ENCODE peak calls at places on chromosomes 6 and 20, in seven cellular contexts. One of them, this sample, is unnamed.

GRCh38 chr20:56171087-56172012 is 77.2 kb upstream of the MC3R start:
- DNase-seq in activated CD8-positive, alpha-beta memory T cell treated with anti-CD3 and anti-CD28 coated beads for 48 hours: no peak
- DNase-seq in stimulated activated CD8-positive, alpha-beta memory T cell treated with anti-CD3 and anti-CD28 coated beads, Interleukin-4, amount 100 ng/mL, for 48 hours: no peak
- DNase-seq in pancreas: peak
- DNase-seq in fibroblast of pulmonary artery: no peak
- DNase-seq in right atrium auricular region: no peak
- DNase-seq in ureter: no peak
- DNase-seq in this sample: no peak

GRCh38 chr6:169378620-169379381 is 125.2 kb upstream of the THBS2 start:
- DNase-seq in activated CD8-positive, alpha-beta memory T cell treated with anti-CD3 and anti-CD28 coated beads for 48 hours: no peak
- DNase-seq in stimulated activated CD8-positive, alpha-beta memory T cell treated with anti-CD3 and anti-CD28 coated beads, Interleukin-4, amount 100 ng/mL, for 48 hours: no peak
- DNase-seq in pancreas: no peak
- DNase-seq in fibroblast of pulmonary artery: no peak
- DNase-seq in right atrium auricular region: no peak
- DNase-seq in ureter: no peak
- DNase-seq in this sample: no peak

GRCh38 chr6:7914991-7915789 is 4.6 kb upstream of the TXNDC5 start:
- DNase-seq in activated CD8-positive, alpha-beta memory T cell treated with anti-CD3 and anti-CD28 coated beads for 48 hours: no peak
- DNase-seq in stimulated activated CD8-positive, alpha-beta memory T cell treated with anti-CD3 and anti-CD28 coated beads, Interleukin-4, amount 100 ng/mL, for 48 hours: no peak
- DNase-seq in pancreas: no peak
- DNase-seq in fibroblast of pulmonary artery: peak
- DNase-seq in right atrium auricular region: peak
- DNase-seq in ureter: no peak
- DNase-seq in this sample: no peak

GRCh38 chr6:30962716-30963115 is 20.8 kb upstream of the MUC21 start:
- DNase-seq in activated CD8-positive, alpha-beta memory T cell treated with anti-CD3 and anti-CD28 coated beads for 48 hours: no peak
- DNase-seq in stimulated activated CD8-positive, alpha-beta memory T cell treated with anti-CD3 and anti-CD28 coated beads, Interleukin-4, amount 100 ng/mL, for 48 hours: no peak
- DNase-seq in pancreas: no peak
- DNase-seq in fibroblast of pulmonary artery: no peak
- DNase-seq in right atrium auricular region: no peak
- DNase-seq in ureter: no peak
- DNase-seq in this sample: no peak

GRCh38 chr6:109282732-109283131 is 99.5 kb downstream of the CD164 start:
- DNase-seq in activated CD8-positive, alpha-beta memory T cell treated with anti-CD3 and anti-CD28 coated beads for 48 hours: no peak
- DNase-seq in stimulated activated CD8-positive, alpha-beta memory T cell treated with anti-CD3 and anti-CD28 coated beads, Interleukin-4, amount 100 ng/mL, for 48 hours: no peak
- DNase-seq in pancreas: no peak
- DNase-seq in fibroblast of pulmonary artery: no peak
- DNase-seq in right atrium auricular region: no peak
- DNase-seq in ureter: no peak
- DNase-seq in this sample: no peak

GRCh38 chr6:40755046-40755681 is 168.0 kb upstream of the LRFN2 start:
- DNase-seq in activated CD8-positive, alpha-beta memory T cell treated with anti-CD3 and anti-CD28 coated beads for 48 hours: no peak
- DNase-seq in stimulated activated CD8-positive, alpha-beta memory T cell treated with anti-CD3 and anti-CD28 coated beads, Interleukin-4, amount 100 ng/mL, for 48 hours: no peak
- DNase-seq in pancreas: no peak
- DNase-seq in fibroblast of pulmonary artery: peak
- DNase-seq in right atrium auricular region: no peak
- DNase-seq in ureter: no peak
- DNase-seq in this sample: peak

GRCh38 chr6:45917439-45917838 is 98.2 kb downstream of the CLIC5 start:
- DNase-seq in activated CD8-positive, alpha-beta memory T cell treated with anti-CD3 and anti-CD28 coated beads for 48 hours: no peak
- DNase-seq in stimulated activated CD8-positive, alpha-beta memory T cell treated with anti-CD3 and anti-CD28 coated beads, Interleukin-4, amount 100 ng/mL, for 48 hours: no peak
- DNase-seq in pancreas: no peak
- DNase-seq in fibroblast of pulmonary artery: no peak
- DNase-seq in right atrium auricular region: no peak
- DNase-seq in ureter: no peak
- DNase-seq in this sample: no peak

GRCh38 chr6:146781836-146782235 is 183.1 kb downstream of the ADGB start:
- DNase-seq in activated CD8-positive, alpha-beta memory T cell treated with anti-CD3 and anti-CD28 coated beads for 48 hours: no peak
- DNase-seq in stimulated activated CD8-positive, alpha-beta memory T cell treated with anti-CD3 and anti-CD28 coated beads, Interleukin-4, amount 100 ng/mL, for 48 hours: no peak
- DNase-seq in pancreas: no peak
- DNase-seq in fibroblast of pulmonary artery: no peak
- DNase-seq in right atrium auricular region: no peak
- DNase-seq in ureter: no peak
- DNase-seq in this sample: no peak

GRCh38 chr20:20073851-20074252 is 21.5 kb downstream of the CFAP61 start:
- DNase-seq in activated CD8-positive, alpha-beta memory T cell treated with anti-CD3 and anti-CD28 coated beads for 48 hours: no peak
- DNase-seq in stimulated activated CD8-positive, alpha-beta memory T cell treated with anti-CD3 and anti-CD28 coated beads, Interleukin-4, amount 100 ng/mL, for 48 hours: no peak
- DNase-seq in pancreas: no peak
- DNase-seq in fibroblast of pulmonary artery: no peak
- DNase-seq in right atrium auricular region: no peak
- DNase-seq in ureter: no peak
- DNase-seq in this sample: no peak

GRCh38 chr6:66623050-66623449 is 916.0 kb upstream of the EYS start:
- DNase-seq in activated CD8-positive, alpha-beta memory T cell treated with anti-CD3 and anti-CD28 coated beads for 48 hours: no peak
- DNase-seq in stimulated activated CD8-positive, alpha-beta memory T cell treated with anti-CD3 and anti-CD28 coated beads, Interleukin-4, amount 100 ng/mL, for 48 hours: no peak
- DNase-seq in pancreas: no peak
- DNase-seq in fibroblast of pulmonary artery: no peak
- DNase-seq in right atrium auricular region: no peak
- DNase-seq in ureter: no peak
- DNase-seq in this sample: no peak

GRCh38 chr6:26394289-26394688 is 7.8 kb upstream of the BTN3A1 start:
- DNase-seq in activated CD8-positive, alpha-beta memory T cell treated with anti-CD3 and anti-CD28 coated beads for 48 hours: no peak
- DNase-seq in stimulated activated CD8-positive, alpha-beta memory T cell treated with anti-CD3 and anti-CD28 coated beads, Interleukin-4, amount 100 ng/mL, for 48 hours: no peak
- DNase-seq in pancreas: no peak
- DNase-seq in fibroblast of pulmonary artery: peak
- DNase-seq in right atrium auricular region: no peak
- DNase-seq in ureter: no peak
- DNase-seq in this sample: peak

GRCh38 chr20:54475334-54476287 is at the start of gene DOK5:
- DNase-seq in activated CD8-positive, alpha-beta memory T cell treated with anti-CD3 and anti-CD28 coated beads for 48 hours: no peak
- DNase-seq in stimulated activated CD8-positive, alpha-beta memory T cell treated with anti-CD3 and anti-CD28 coated beads, Interleukin-4, amount 100 ng/mL, for 48 hours: no peak
- DNase-seq in pancreas: peak
- DNase-seq in fibroblast of pulmonary artery: peak
- DNase-seq in right atrium auricular region: peak
- DNase-seq in ureter: peak
- DNase-seq in this sample: no peak

GRCh38 chr6:28525496-28526039 is at the start of gene GPX5:
- DNase-seq in activated CD8-positive, alpha-beta memory T cell treated with anti-CD3 and anti-CD28 coated beads for 48 hours: no peak
- DNase-seq in stimulated activated CD8-positive, alpha-beta memory T cell treated with anti-CD3 and anti-CD28 coated beads, Interleukin-4, amount 100 ng/mL, for 48 hours: peak
- DNase-seq in pancreas: no peak
- DNase-seq in fibroblast of pulmonary artery: no peak
- DNase-seq in right atrium auricular region: no peak
- DNase-seq in ureter: no peak
- DNase-seq in this sample: no peak

GRCh38 chr6:155313602-155314091 is 637 bp downstream of the TFB1M start:
- DNase-seq in activated CD8-positive, alpha-beta memory T cell treated with anti-CD3 and anti-CD28 coated beads for 48 hours: no peak
- DNase-seq in stimulated activated CD8-positive, alpha-beta memory T cell treated with anti-CD3 and anti-CD28 coated beads, Interleukin-4, amount 100 ng/mL, for 48 hours: no peak
- DNase-seq in pancreas: no peak
- DNase-seq in fibroblast of pulmonary artery: peak
- DNase-seq in right atrium auricular region: no peak
- DNase-seq in ureter: no peak
- DNase-seq in this sample: no peak

GRCh38 chr6:34934516-34934915 is 45.5 kb downstream of the ANKS1A start:
- DNase-seq in activated CD8-positive, alpha-beta memory T cell treated with anti-CD3 and anti-CD28 coated beads for 48 hours: no peak
- DNase-seq in stimulated activated CD8-positive, alpha-beta memory T cell treated with anti-CD3 and anti-CD28 coated beads, Interleukin-4, amount 100 ng/mL, for 48 hours: no peak
- DNase-seq in pancreas: peak
- DNase-seq in fibroblast of pulmonary artery: peak
- DNase-seq in right atrium auricular region: peak
- DNase-seq in ureter: no peak
- DNase-seq in this sample: no peak